ENCODE peak calls at places on chromosomes 13 and 19, in four cellular contexts. B is K562, Q is HepG2, P is GM12878. M is an unnamed sample.

GRCh38 chr13:42594577-42595571 is 20.9 kb downstream of the TNFSF11 start:
- DNase-seq in B (peak), Q (peak), P (peak), M (peak)

GRCh38 chr13:23883255-23883654 is 5.9 kb downstream of the MIPEP start:
- DNase-seq in B (no peak), Q (no peak), P (no peak), M (no peak)

GRCh38 chr19:15643387-15643786 is 2.7 kb downstream of the CYP4F3 start:
- DNase-seq in B (no peak), Q (peak), P (no peak), M (no peak)

GRCh38 chr19:16628984-16629691 is 1.1 kb upstream of the MED26 start:
- DNase-seq in B (no peak), Q (no peak), P (peak), M (no peak)

GRCh38 chr19:5792224-5792623 is 1.3 kb upstream of the DUS3L start:
- DNase-seq in B (no peak), Q (no peak), P (no peak), M (no peak)

GRCh38 chr13:69591437-69591836 is 516.2 kb upstream of the ATXN8OS start:
- DNase-seq in B (no peak), Q (no peak), P (no peak), M (no peak)

GRCh38 chr19:4541114-4541805 is 1.4 kb upstream of the LRG1 start:
- DNase-seq in B (no peak), Q (no peak), P (no peak), M (no peak)

GRCh38 chr19:9406798-9407352 is 28.5 kb downstream of the ZNF266 start:
- DNase-seq in B (peak), Q (no peak), P (no peak), M (peak)

GRCh38 chr13:20633802-20634201 is 66.8 kb downstream of the IFT88 start:
- DNase-seq in B (no peak), Q (no peak), P (no peak), M (no peak)

GRCh38 chr13:21901326-21901725 is 230.5 kb downstream of the FGF9 start:
- DNase-seq in B (no peak), Q (no peak), P (no peak), M (no peak)

GRCh38 chr19:41700381-41701195 is 7.8 kb upstream of the CEACAM5 start:
- DNase-seq in B (no peak), Q (no peak), P (no peak), M (no peak)

GRCh38 chr19:41699968-41700323 is 8.5 kb upstream of the CEACAM5 start:
- DNase-seq in B (no peak), Q (no peak), P (no peak), M (no peak)

GRCh38 chr19:41703602-41704293 is 4.7 kb upstream of the CEACAM5 start:
- DNase-seq in B (no peak), Q (no peak), P (no peak), M (no peak)

GRCh38 chr19:41701401-41702075 is 6.9 kb upstream of the CEACAM5 start:
- DNase-seq in B (peak), Q (no peak), P (no peak), M (peak)

DNA sequence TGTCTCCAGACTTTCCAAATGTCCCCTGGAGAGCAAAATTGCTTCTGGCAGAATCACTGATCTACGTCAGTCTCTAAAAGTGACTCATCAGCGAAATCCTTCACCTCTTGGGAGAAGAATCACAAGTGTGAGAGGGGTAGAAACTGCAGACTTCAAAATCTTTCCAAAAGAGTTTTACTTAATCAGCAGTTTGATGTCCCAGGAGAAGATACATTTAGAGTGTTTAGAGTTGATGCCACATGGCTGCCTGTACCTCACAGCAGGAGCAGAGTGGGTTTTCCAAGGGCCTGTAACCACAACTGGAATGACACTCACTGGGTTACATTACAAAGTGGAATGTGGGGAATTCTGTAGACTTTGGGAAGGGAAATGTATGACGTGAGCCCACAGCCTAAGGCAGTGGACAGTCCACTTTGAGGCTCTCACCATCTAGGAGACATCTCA is 6.2 kb upstream of the CEACAM5 start:
- DNase-seq in B (no peak), Q (no peak), P (no peak), M (peak)
- TF ChIP-seq JUNB in B (no peak), Q (no peak), P (no peak), M (peak)

DNA sequence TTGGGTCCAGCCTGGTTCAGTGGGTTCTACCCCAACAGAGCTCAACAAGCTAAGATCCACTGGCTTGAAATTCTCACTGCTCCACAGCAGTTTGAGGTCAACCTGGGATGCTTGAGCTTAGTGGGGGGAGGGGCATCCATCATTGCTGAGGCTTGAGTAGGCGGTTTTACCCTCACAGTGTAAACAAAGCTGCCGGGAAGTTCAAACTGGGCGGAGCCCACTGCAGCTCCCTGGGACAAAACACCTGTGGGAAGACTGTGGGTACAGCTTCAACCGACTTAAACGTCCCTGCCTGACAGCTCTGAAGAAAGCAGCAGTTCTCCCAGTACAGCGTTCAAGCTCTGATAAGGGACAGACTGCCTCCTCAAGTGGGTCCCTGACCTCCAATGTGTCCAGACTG is 1161.9 kb downstream of the UQCRFS1 start:
- DNase-seq in B (no peak), Q (no peak), P (no peak), M (no peak)
- TF ChIP-seq POLR2A in B (no peak), Q (no peak), P (no peak), M (no peak)

GRCh38 chr13:59343993-59344780 is 819.5 kb downstream of the DIAPH3 start:
- DNase-seq in B (no peak), Q (no peak), P (no peak), M (no peak)
- TF ChIP-seq JUNB in B (no peak), Q (no peak), P (no peak), M (no peak)

GRCh38 chr19:44749994-44750393 is 1.5 kb downstream of the BCL3 start:
- DNase-seq in B (no peak), Q (no peak), P (no peak), M (peak)
- TF ChIP-seq POLR2A in B (no peak), Q (no peak), P (no peak), M (no peak)

M was measured in A549.